ENCODE peak calls at places on chromosomes 4 and X, in eight cellular contexts. B is activated CD4-positive, alpha-beta T cell treated with anti-CD3 and anti-CD28 coated beads, Interleukin-2, amount 50 U/mL, for 4 hours; O is T-helper 1 cell; V is A673; L is stimulated activated CD4-positive, alpha-beta T cell treated with anti-CD3 and anti-CD28 coated beads, Interleukin-4, amount 100 ng/mL, for 1 hour; E is upper lobe of right lung; C is colonic mucosa; M is Caco-2. T is an unnamed sample.

GRCh38 chrX:40446927-40447326 is 133.8 kb upstream of the ATP6AP2 start:
- DNase-seq in O (no peak), M (no peak), V (no peak), L (no peak), B (no peak), C (peak; percentile 34), E (no peak), T (no peak)

GRCh38 chrX:39973810-39974209 is 123.9 kb downstream of the BCOR start:
- DNase-seq in L (no peak), B (no peak), E (no peak), M (no peak), V (no peak), C (no peak), O (no peak), T (no peak)

GRCh38 chrX:17644001-17644400 is 93.3 kb upstream of the SCML1 start:
- DNase-seq in L (no peak), O (no peak), M (no peak), C (no peak), V (no peak), B (no peak), E (no peak), T (no peak)

GRCh38 chr4:79164961-79165610 is 160.8 kb downstream of the NAA11 start:
- DNase-seq in O (no peak), E (no peak), M (no peak), V (no peak), B (no peak), C (no peak), L (no peak), T (no peak)

GRCh38 chr4:103719320-103720204 is at the start of gene TACR3:
- DNase-seq in V (no peak), L (no peak), O (no peak), B (no peak), E (no peak), M (no peak), C (no peak), T (no peak)

GRCh38 chrX:86133761-86134160 is 14.5 kb upstream of the DACH2 start:
- DNase-seq in M (no peak), L (no peak), V (peak; percentile 39), O (no peak), B (no peak), C (no peak), E (no peak), T (no peak)

GRCh38 chr4:55793479-55793878 is 26.1 kb upstream of the EXOC1L start:
- DNase-seq in L (no peak), E (peak; percentile 63), B (no peak), O (no peak), M (no peak), V (no peak), C (no peak), T (no peak)

GRCh38 chr4:3644849-3645627 is 112.8 kb upstream of the LRPAP1 start:
- DNase-seq in E (no peak), O (no peak), V (peak; percentile 51), L (no peak), C (no peak), M (no peak), B (no peak), T (no peak)

GRCh38 chr4:144355809-144356757 is 215.6 kb upstream of the GYPA start:
- DNase-seq in C (peak; percentile 23), B (no peak), L (no peak), V (peak; percentile 88), E (no peak), O (no peak), M (no peak), T (no peak)

GRCh38 chr4:82934441-82934840 is 33.9 kb downstream of the THAP9 start:
- DNase-seq in L (no peak), M (no peak), O (no peak), C (no peak), E (no peak), B (no peak), V (no peak), T (no peak)

GRCh38 chr4:19375405-19375804 is 876.3 kb upstream of the SLIT2 start:
- DNase-seq in M (no peak), C (no peak), B (no peak), L (no peak), O (no peak), V (no peak), E (no peak), T (no peak)

T was measured in NCI-H1436 treated with DMSO at 0.1 percent for 48 hours.